ENCODE peak calls at places on chromosomes 12 and 14, in nine cellular contexts. One of them, this sample, is unnamed.

GRCh38 chr12:14723763-14724162 is 27.4 kb upstream of the GUCY2C start:
- DNase-seq in M059J: peak; percentile 49
- DNase-seq in sigmoid colon: peak; percentile 63
- DNase-seq in nephron progenitor cell: no peak
- DNase-seq in NCI-H460: peak; percentile 39
- DNase-seq in activated gamma-delta T cell treated with Interleukin-2 at 50 U/mL for 16 hours: peak; percentile 52
- DNase-seq in Daoy: peak; percentile 34
- DNase-seq in COR-L47: peak; percentile 8
- DNase-seq in endothelial cell of umbilical vein: peak; percentile 56
- DNase-seq in this sample: peak; percentile 27

GRCh38 chr12:80056845-80057244 is 42.5 kb upstream of the OTOGL start:
- DNase-seq in activated gamma-delta T cell treated with Interleukin-2 at 50 U/mL for 16 hours: no peak
- DNase-seq in NCI-H460: no peak
- DNase-seq in COR-L47: peak; percentile 9
- DNase-seq in nephron progenitor cell: no peak
- DNase-seq in endothelial cell of umbilical vein: peak; percentile 98
- DNase-seq in sigmoid colon: no peak
- DNase-seq in Daoy: peak; percentile 27
- DNase-seq in M059J: peak; percentile 72
- DNase-seq in this sample: no peak

GRCh38 chr14:97780804-97781203 is 983.6 kb downstream of the VRK1 start:
- DNase-seq in activated gamma-delta T cell treated with Interleukin-2 at 50 U/mL for 16 hours: no peak
- DNase-seq in NCI-H460: no peak
- DNase-seq in M059J: no peak
- DNase-seq in COR-L47: no peak
- DNase-seq in Daoy: no peak
- DNase-seq in nephron progenitor cell: no peak
- DNase-seq in endothelial cell of umbilical vein: no peak
- DNase-seq in sigmoid colon: no peak
- DNase-seq in this sample: no peak

GRCh38 chr14:31414190-31414833 is 6.0 kb downstream of the HEATR5A start:
- DNase-seq in activated gamma-delta T cell treated with Interleukin-2 at 50 U/mL for 16 hours: no peak
- DNase-seq in COR-L47: no peak
- DNase-seq in sigmoid colon: no peak
- DNase-seq in Daoy: no peak
- DNase-seq in endothelial cell of umbilical vein: peak; percentile 58
- DNase-seq in nephron progenitor cell: no peak
- DNase-seq in M059J: peak; percentile 39
- DNase-seq in NCI-H460: no peak
- DNase-seq in this sample: peak; percentile 22

GRCh38 chr14:81400202-81400678 is at the start of gene STON2:
- DNase-seq in M059J: peak; percentile 92
- DNase-seq in Daoy: peak; percentile 92
- DNase-seq in activated gamma-delta T cell treated with Interleukin-2 at 50 U/mL for 16 hours: no peak
- DNase-seq in sigmoid colon: no peak
- DNase-seq in nephron progenitor cell: no peak
- DNase-seq in endothelial cell of umbilical vein: no peak
- DNase-seq in COR-L47: no peak
- DNase-seq in NCI-H460: no peak
- DNase-seq in this sample: peak; percentile 22

GRCh38 chr12:54352022-54352531 is 12.2 kb downstream of the GPR84 start:
- DNase-seq in nephron progenitor cell: peak; percentile 80
- DNase-seq in Daoy: peak; percentile 86
- DNase-seq in COR-L47: peak; percentile 95
- DNase-seq in endothelial cell of umbilical vein: no peak
- DNase-seq in M059J: peak; percentile 84
- DNase-seq in sigmoid colon: peak; percentile 92
- DNase-seq in NCI-H460: no peak
- DNase-seq in activated gamma-delta T cell treated with Interleukin-2 at 50 U/mL for 16 hours: no peak
- DNase-seq in this sample: no peak

GRCh38 chr12:112463478-112463877 is 44.7 kb downstream of the PTPN11 start:
- DNase-seq in sigmoid colon: no peak
- DNase-seq in nephron progenitor cell: no peak
- DNase-seq in Daoy: no peak
- DNase-seq in COR-L47: no peak
- DNase-seq in endothelial cell of umbilical vein: no peak
- DNase-seq in M059J: no peak
- DNase-seq in activated gamma-delta T cell treated with Interleukin-2 at 50 U/mL for 16 hours: no peak
- DNase-seq in NCI-H460: no peak
- DNase-seq in this sample: no peak

GRCh38 chr14:76143642-76144041 is 8.1 kb upstream of the GPATCH2L start:
- DNase-seq in NCI-H460: no peak
- DNase-seq in nephron progenitor cell: no peak
- DNase-seq in sigmoid colon: no peak
- DNase-seq in activated gamma-delta T cell treated with Interleukin-2 at 50 U/mL for 16 hours: no peak
- DNase-seq in COR-L47: no peak
- DNase-seq in endothelial cell of umbilical vein: no peak
- DNase-seq in M059J: no peak
- DNase-seq in Daoy: no peak
- DNase-seq in this sample: no peak

GRCh38 chr14:104776481-104776880 is 19.1 kb downstream of the AKT1 start:
- DNase-seq in Daoy: no peak
- DNase-seq in M059J: no peak
- DNase-seq in NCI-H460: no peak
- DNase-seq in activated gamma-delta T cell treated with Interleukin-2 at 50 U/mL for 16 hours: no peak
- DNase-seq in sigmoid colon: no peak
- DNase-seq in COR-L47: no peak
- DNase-seq in nephron progenitor cell: no peak
- DNase-seq in endothelial cell of umbilical vein: no peak
- DNase-seq in this sample: no peak

GRCh38 chr14:73758392-73759182 is 44.4 kb upstream of the PNMA1 start:
- DNase-seq in endothelial cell of umbilical vein: peak; percentile 70
- DNase-seq in nephron progenitor cell: peak; percentile 75
- DNase-seq in activated gamma-delta T cell treated with Interleukin-2 at 50 U/mL for 16 hours: peak; percentile 69
- DNase-seq in NCI-H460: peak; percentile 64
- DNase-seq in M059J: peak; percentile 76
- DNase-seq in Daoy: peak; percentile 85
- DNase-seq in sigmoid colon: peak; percentile 92
- DNase-seq in COR-L47: peak; percentile 78
- DNase-seq in this sample: peak; percentile 95

GRCh38 chr12:46342562-46343033 is 30.0 kb downstream of the SLC38A2 start:
- DNase-seq in M059J: peak; percentile 73
- DNase-seq in COR-L47: peak; percentile 5
- DNase-seq in NCI-H460: peak; percentile 56
- DNase-seq in nephron progenitor cell: peak; percentile 6
- DNase-seq in activated gamma-delta T cell treated with Interleukin-2 at 50 U/mL for 16 hours: peak; percentile 16
- DNase-seq in endothelial cell of umbilical vein: peak; percentile 66
- DNase-seq in Daoy: peak; percentile 68
- DNase-seq in sigmoid colon: no peak
- DNase-seq in this sample: no peak

GRCh38 chr14:105711058-105711620 is 184.8 kb downstream of the TMEM121 start:
- DNase-seq in activated gamma-delta T cell treated with Interleukin-2 at 50 U/mL for 16 hours: no peak
- DNase-seq in sigmoid colon: no peak
- DNase-seq in M059J: no peak
- DNase-seq in Daoy: no peak
- DNase-seq in endothelial cell of umbilical vein: no peak
- DNase-seq in COR-L47: no peak
- DNase-seq in nephron progenitor cell: no peak
- DNase-seq in NCI-H460: no peak
- DNase-seq in this sample: no peak

GRCh38 chr12:132554857-132555630 is 55.3 kb downstream of the LRCOL1 start:
- DNase-seq in M059J: no peak
- DNase-seq in activated gamma-delta T cell treated with Interleukin-2 at 50 U/mL for 16 hours: no peak
- DNase-seq in COR-L47: no peak
- DNase-seq in Daoy: peak; percentile 22
- DNase-seq in nephron progenitor cell: peak; percentile 48
- DNase-seq in NCI-H460: no peak
- DNase-seq in endothelial cell of umbilical vein: no peak
- DNase-seq in sigmoid colon: no peak
- DNase-seq in this sample: no peak

GRCh38 chr12:124617615-124618014 is 50.2 kb upstream of the NCOR2 start:
- DNase-seq in Daoy: no peak
- DNase-seq in COR-L47: peak; percentile 88
- DNase-seq in sigmoid colon: no peak
- DNase-seq in activated gamma-delta T cell treated with Interleukin-2 at 50 U/mL for 16 hours: no peak
- DNase-seq in M059J: no peak
- DNase-seq in endothelial cell of umbilical vein: no peak
- DNase-seq in NCI-H460: no peak
- DNase-seq in nephron progenitor cell: no peak
- DNase-seq in this sample: no peak

GRCh38 chr14:72830356-72830755 is 63.5 kb downstream of the DPF3 start:
- DNase-seq in endothelial cell of umbilical vein: no peak
- DNase-seq in sigmoid colon: no peak
- DNase-seq in COR-L47: no peak
- DNase-seq in NCI-H460: no peak
- DNase-seq in M059J: no peak
- DNase-seq in activated gamma-delta T cell treated with Interleukin-2 at 50 U/mL for 16 hours: no peak
- DNase-seq in Daoy: no peak
- DNase-seq in nephron progenitor cell: no peak
- DNase-seq in this sample: no peak

GRCh38 chr12:57366315-57366714 is 64.5 kb downstream of the R3HDM2 start:
- DNase-seq in sigmoid colon: no peak
- DNase-seq in endothelial cell of umbilical vein: no peak
- DNase-seq in activated gamma-delta T cell treated with Interleukin-2 at 50 U/mL for 16 hours: no peak
- DNase-seq in Daoy: no peak
- DNase-seq in M059J: no peak
- DNase-seq in nephron progenitor cell: no peak
- DNase-seq in COR-L47: no peak
- DNase-seq in NCI-H460: no peak
- DNase-seq in this sample: no peak

GRCh38 chr14:73240816-73241480 is 3.6 kb downstream of the PAPLN start:
- DNase-seq in M059J: no peak
- DNase-seq in COR-L47: no peak
- DNase-seq in nephron progenitor cell: no peak
- DNase-seq in activated gamma-delta T cell treated with Interleukin-2 at 50 U/mL for 16 hours: no peak
- DNase-seq in endothelial cell of umbilical vein: no peak
- DNase-seq in NCI-H460: no peak
- DNase-seq in Daoy: peak; percentile 4
- DNase-seq in sigmoid colon: peak; percentile 66
- DNase-seq in this sample: no peak

GRCh38 chr12:131949431-131950181 is at the start of gene EP400:
- DNase-seq in sigmoid colon: peak; percentile 98
- DNase-seq in activated gamma-delta T cell treated with Interleukin-2 at 50 U/mL for 16 hours: peak; percentile 95
- DNase-seq in COR-L47: peak; percentile 91
- DNase-seq in M059J: peak; percentile 88
- DNase-seq in Daoy: peak; percentile 98
- DNase-seq in endothelial cell of umbilical vein: peak; percentile 92
- DNase-seq in nephron progenitor cell: peak; percentile 96
- DNase-seq in NCI-H460: peak; percentile 93
- DNase-seq in this sample: peak; percentile 91

GRCh38 chr12:6703631-6704030 is 3.0 kb upstream of the PIANP start:
- DNase-seq in Daoy: peak; percentile 34
- DNase-seq in sigmoid colon: no peak
- DNase-seq in NCI-H460: no peak
- DNase-seq in activated gamma-delta T cell treated with Interleukin-2 at 50 U/mL for 16 hours: no peak
- DNase-seq in nephron progenitor cell: peak; percentile 18
- DNase-seq in COR-L47: no peak
- DNase-seq in endothelial cell of umbilical vein: no peak
- DNase-seq in M059J: peak; percentile 25
- DNase-seq in this sample: no peak

GRCh38 chr12:57178213-57178612 is 30.8 kb upstream of the LRP1-AS start:
- DNase-seq in nephron progenitor cell: no peak
- DNase-seq in NCI-H460: no peak
- DNase-seq in Daoy: no peak
- DNase-seq in M059J: no peak
- DNase-seq in activated gamma-delta T cell treated with Interleukin-2 at 50 U/mL for 16 hours: no peak
- DNase-seq in endothelial cell of umbilical vein: no peak
- DNase-seq in sigmoid colon: no peak
- DNase-seq in COR-L47: no peak
- DNase-seq in this sample: no peak

GRCh38 chr14:85482549-85482948 is 47.4 kb upstream of the FLRT2 start:
- DNase-seq in nephron progenitor cell: no peak
- DNase-seq in COR-L47: no peak
- DNase-seq in activated gamma-delta T cell treated with Interleukin-2 at 50 U/mL for 16 hours: no peak
- DNase-seq in Daoy: no peak
- DNase-seq in sigmoid colon: no peak
- DNase-seq in M059J: no peak
- DNase-seq in NCI-H460: no peak
- DNase-seq in endothelial cell of umbilical vein: no peak
- DNase-seq in this sample: no peak

GRCh38 chr12:88238406-88238805 is 96.3 kb downstream of the TMTC3 start:
- DNase-seq in nephron progenitor cell: no peak
- DNase-seq in NCI-H460: no peak
- DNase-seq in M059J: no peak
- DNase-seq in COR-L47: no peak
- DNase-seq in endothelial cell of umbilical vein: no peak
- DNase-seq in Daoy: no peak
- DNase-seq in activated gamma-delta T cell treated with Interleukin-2 at 50 U/mL for 16 hours: no peak
- DNase-seq in sigmoid colon: no peak
- DNase-seq in this sample: no peak

GRCh38 chr14:104085032-104085888 is at the start of gene ASPG:
- DNase-seq in M059J: no peak
- DNase-seq in nephron progenitor cell: no peak
- DNase-seq in NCI-H460: no peak
- DNase-seq in endothelial cell of umbilical vein: no peak
- DNase-seq in Daoy: peak; percentile 40
- DNase-seq in COR-L47: no peak
- DNase-seq in sigmoid colon: peak; percentile 63
- DNase-seq in activated gamma-delta T cell treated with Interleukin-2 at 50 U/mL for 16 hours: no peak
- DNase-seq in this sample: no peak

GRCh38 chr14:78637903-78638302 is 467.7 kb downstream of the NRXN3 start:
- DNase-seq in Daoy: no peak
- DNase-seq in NCI-H460: no peak
- DNase-seq in activated gamma-delta T cell treated with Interleukin-2 at 50 U/mL for 16 hours: no peak
- DNase-seq in M059J: no peak
- DNase-seq in sigmoid colon: no peak
- DNase-seq in COR-L47: no peak
- DNase-seq in endothelial cell of umbilical vein: no peak
- DNase-seq in nephron progenitor cell: peak; percentile 12
- DNase-seq in this sample: no peak

GRCh38 chr12:24921251-24922038 is 27.5 kb downstream of the BCAT1 start:
- DNase-seq in Daoy: no peak
- DNase-seq in endothelial cell of umbilical vein: peak; percentile 83
- DNase-seq in activated gamma-delta T cell treated with Interleukin-2 at 50 U/mL for 16 hours: no peak
- DNase-seq in COR-L47: no peak
- DNase-seq in nephron progenitor cell: no peak
- DNase-seq in sigmoid colon: no peak
- DNase-seq in NCI-H460: no peak
- DNase-seq in M059J: no peak
- DNase-seq in this sample: no peak

GRCh38 chr14:38404616-38405015 is 148.7 kb upstream of the CLEC14A start:
- DNase-seq in Daoy: no peak
- DNase-seq in M059J: no peak
- DNase-seq in nephron progenitor cell: no peak
- DNase-seq in activated gamma-delta T cell treated with Interleukin-2 at 50 U/mL for 16 hours: no peak
- DNase-seq in sigmoid colon: no peak
- DNase-seq in COR-L47: no peak
- DNase-seq in endothelial cell of umbilical vein: no peak
- DNase-seq in NCI-H460: no peak
- DNase-seq in this sample: no peak

GRCh38 chr12:84502907-84503787 is 409.5 kb downstream of the SLC6A15 start:
- DNase-seq in M059J: peak; percentile 7
- DNase-seq in endothelial cell of umbilical vein: peak; percentile 45
- DNase-seq in COR-L47: peak; percentile 62
- DNase-seq in nephron progenitor cell: peak; percentile 63
- DNase-seq in Daoy: peak; percentile 11
- DNase-seq in sigmoid colon: no peak
- DNase-seq in NCI-H460: peak; percentile 60
- DNase-seq in activated gamma-delta T cell treated with Interleukin-2 at 50 U/mL for 16 hours: no peak
- DNase-seq in this sample: no peak

GRCh38 chr12:44703311-44703910 is 172.7 kb downstream of the NELL2 start:
- DNase-seq in sigmoid colon: no peak
- DNase-seq in NCI-H460: no peak
- DNase-seq in activated gamma-delta T cell treated with Interleukin-2 at 50 U/mL for 16 hours: no peak
- DNase-seq in COR-L47: no peak
- DNase-seq in M059J: no peak
- DNase-seq in Daoy: no peak
- DNase-seq in nephron progenitor cell: no peak
- DNase-seq in endothelial cell of umbilical vein: no peak
- DNase-seq in this sample: no peak

GRCh38 chr14:50533806-50534205 is 1.4 kb upstream of the MAP4K5 start:
- DNase-seq in COR-L47: no peak
- DNase-seq in activated gamma-delta T cell treated with Interleukin-2 at 50 U/mL for 16 hours: no peak
- DNase-seq in M059J: peak; percentile 30
- DNase-seq in endothelial cell of umbilical vein: no peak
- DNase-seq in Daoy: no peak
- DNase-seq in nephron progenitor cell: no peak
- DNase-seq in sigmoid colon: no peak
- DNase-seq in NCI-H460: no peak
- DNase-seq in this sample: no peak

GRCh38 chr12:75820848-75821578 is 210.6 kb downstream of the PHLDA1 start:
- DNase-seq in endothelial cell of umbilical vein: no peak
- DNase-seq in M059J: peak; percentile 92
- DNase-seq in nephron progenitor cell: no peak
- DNase-seq in sigmoid colon: peak; percentile 81
- DNase-seq in NCI-H460: peak; percentile 30
- DNase-seq in activated gamma-delta T cell treated with Interleukin-2 at 50 U/mL for 16 hours: no peak
- DNase-seq in Daoy: peak; percentile 91
- DNase-seq in COR-L47: no peak
- DNase-seq in this sample: no peak

GRCh38 chr12:4026476-4026875 is 153.3 kb upstream of the PARP11 start:
- DNase-seq in endothelial cell of umbilical vein: no peak
- DNase-seq in M059J: no peak
- DNase-seq in COR-L47: no peak
- DNase-seq in sigmoid colon: no peak
- DNase-seq in Daoy: no peak
- DNase-seq in nephron progenitor cell: no peak
- DNase-seq in NCI-H460: no peak
- DNase-seq in activated gamma-delta T cell treated with Interleukin-2 at 50 U/mL for 16 hours: no peak
- DNase-seq in this sample: no peak